ENCODE peak calls at places on chromosomes 12 and 14, in five cellular contexts. K, S, Y, O and M are unnamed samples.

GRCh38 chr12:69873429-69873828 is 48.4 kb downstream of the MYRFL start:
- DNase-seq in K (no peak), S (no peak), Y (peak), O (no peak), M (no peak)

GRCh38 chr12:100827901-100828520 is 33.4 kb downstream of the ANO4 start:
- DNase-seq in K (no peak), S (peak), Y (peak), O (no peak), M (no peak)

GRCh38 chr12:34402899-34403705 is 380.8 kb downstream of the ALG10 start:
- DNase-seq in K (no peak), S (no peak), Y (no peak), O (no peak), M (peak)

GRCh38 chr14:22844221-22845102 is 8.1 kb downstream of the MMP14 start:
- DNase-seq in K (no peak), S (no peak), Y (no peak), O (no peak), M (no peak)

GRCh38 chr14:74975059-74975810 is 19.8 kb upstream of the PGF start:
- DNase-seq in K (no peak), S (no peak), Y (no peak), O (no peak), M (no peak)

GRCh38 chr14:79278798-79279644 is 932.3 kb downstream of the DIO2 start:
- DNase-seq in K (no peak), S (no peak), Y (peak), O (peak), M (peak)

GRCh38 chr12:4320859-4321701 is at the start of gene TIGAR:
- DNase-seq in K (peak), S (peak), Y (peak), O (peak), M (peak)

GRCh38 chr12:105385141-105385540 is 54.6 kb downstream of the C12orf75 start:
- DNase-seq in K (peak), S (no peak), Y (no peak), O (no peak), M (no peak)

GRCh38 chr12:106080111-106080732 is 58.5 kb downstream of the NUAK1 start:
- DNase-seq in K (no peak), S (no peak), Y (no peak), O (peak), M (no peak)

GRCh38 chr14:68790656-68791077 is 2.2 kb downstream of the ZFP36L1 start:
- DNase-seq in K (no peak), S (no peak), Y (no peak), O (no peak), M (no peak)

GRCh38 chr14:61589691-61590521 is 105.4 kb upstream of the HIF1A start:
- DNase-seq in K (no peak), S (no peak), Y (no peak), O (no peak), M (no peak)

GRCh38 chr12:108532061-108532848 is 17.2 kb downstream of the FICD start:
- DNase-seq in K (no peak), S (no peak), Y (no peak), O (no peak), M (peak)

GRCh38 chr12:115024531-115024930 is 340.6 kb upstream of the TBX3 start:
- DNase-seq in K (no peak), S (no peak), Y (no peak), O (no peak), M (no peak)

GRCh38 chr14:75442166-75442565 is 14.3 kb downstream of the JDP2 start:
- DNase-seq in K (no peak), S (no peak), Y (no peak), O (no peak), M (no peak)

GRCh38 chr12:50401383-50402155 is 884 bp downstream of the LARP4 start:
- DNase-seq in K (peak), S (no peak), Y (peak), O (no peak), M (no peak)

GRCh38 chr12:107760207-107760816 is 625 bp downstream of the PRDM4 start:
- DNase-seq in K (no peak), S (peak), Y (peak), O (no peak), M (peak)

GRCh38 chr12:23415180-23415579 is 534.3 kb downstream of the SOX5 start:
- DNase-seq in K (no peak), S (no peak), Y (no peak), O (peak), M (no peak)

GRCh38 chr14:67526676-67527459 is 6.2 kb upstream of the PLEKHH1 start:
- DNase-seq in K (peak), S (peak), Y (peak), O (peak), M (no peak)

GRCh38 chr14:96229315-96229714 is 24.7 kb downstream of the BDKRB2 start:
- DNase-seq in K (no peak), S (no peak), Y (no peak), O (no peak), M (no peak)

GRCh38 chr12:121927798-121928197 is 9.4 kb downstream of the CFAP251 start:
- DNase-seq in K (no peak), S (no peak), Y (no peak), O (no peak), M (no peak)

GRCh38 chr14:100765991-100766390 is 39.3 kb downstream of the DLK1 start:
- DNase-seq in K (no peak), S (no peak), Y (no peak), O (no peak), M (no peak)

GRCh38 chr14:38735006-38735405 is 368.0 kb downstream of the SEC23A start:
- DNase-seq in K (no peak), S (no peak), Y (no peak), O (no peak), M (no peak)

GRCh38 chr14:100056964-100057817 is 8.0 kb upstream of the EVL start:
- DNase-seq in K (no peak), S (no peak), Y (peak), O (peak), M (no peak)

GRCh38 chr12:23245186-23245585 is 620.2 kb downstream of the ETNK1 start:
- DNase-seq in K (no peak), S (no peak), Y (no peak), O (no peak), M (no peak)

GRCh38 chr12:100279612-100280244 is 12.8 kb downstream of the SCYL2 start:
- DNase-seq in K (no peak), S (no peak), Y (no peak), O (no peak), M (no peak)

GRCh38 chr12:20963303-20963702 is 152.8 kb downstream of the SLCO1B3 start:
- DNase-seq in K (no peak), S (no peak), Y (no peak), O (no peak), M (no peak)

GRCh38 chr14:52267501-52268190 is at the start of gene PTGDR:
- DNase-seq in K (no peak), S (no peak), Y (no peak), O (no peak), M (no peak)

DNA sequence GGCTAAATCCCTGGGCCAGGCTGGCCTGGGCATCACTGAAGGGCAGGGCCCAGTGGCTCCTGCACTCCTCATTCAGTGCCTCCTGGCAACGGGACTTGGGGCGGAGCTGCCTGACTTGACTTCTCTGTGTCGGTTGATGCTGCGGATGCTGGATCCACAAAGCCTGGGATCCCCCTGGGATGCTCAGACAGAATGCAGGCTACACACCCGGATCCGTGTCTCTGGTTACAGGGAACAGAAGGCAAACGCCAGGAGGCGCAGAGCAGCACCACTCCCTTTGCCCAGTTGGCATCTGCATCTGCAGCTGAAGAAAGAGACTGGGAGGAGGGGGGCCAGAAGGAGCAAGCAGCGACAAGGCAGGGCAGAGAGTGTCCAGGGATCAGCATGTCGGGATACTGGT is 154.5 kb upstream of the FKBP4 start:
- DNase-seq in K (no peak), S (no peak), Y (peak), O (no peak), M (no peak)
- TF ChIP-seq CTCF in K (no peak), S (no peak), Y (no peak), O (peak), M (peak)

DNA sequence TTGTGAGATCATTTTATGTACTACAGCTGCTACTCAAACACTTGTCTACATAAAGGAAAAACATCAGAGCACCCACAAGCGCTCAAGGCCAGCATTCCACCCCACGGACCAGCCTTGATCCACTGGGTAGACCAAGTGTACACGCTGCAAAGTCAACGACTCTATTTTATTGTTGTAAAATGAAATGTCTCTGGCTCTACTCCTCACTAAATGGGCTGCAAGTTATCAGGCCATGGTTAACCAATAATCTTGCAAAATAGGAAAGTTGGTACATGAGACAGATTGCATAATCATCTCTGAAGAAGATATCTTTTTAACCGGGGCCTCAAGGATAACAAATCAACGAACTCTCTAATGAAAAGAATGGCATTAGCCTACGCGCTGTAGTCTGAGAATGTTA is 69.9 kb upstream of the FOXN3 start:
- DNase-seq in K (no peak), S (no peak), Y (no peak), O (no peak), M (no peak)
- TF ChIP-seq CTCF in K (no peak), S (no peak), Y (no peak), O (no peak), M (no peak)

GRCh38 chr12:113152835-113153814 is 3.6 kb downstream of the CFAP73 start:
- DNase-seq in K (peak), S (peak), Y (peak), O (peak), M (no peak)

GRCh38 chr12:113146999-113147398 is 2.5 kb upstream of the CFAP73 start:
- DNase-seq in K (no peak), S (no peak), Y (no peak), O (no peak), M (no peak)

GRCh38 chr12:113152196-113152834 is 2.8 kb downstream of the CFAP73 start:
- DNase-seq in K (no peak), S (no peak), Y (no peak), O (no peak), M (no peak)

GRCh38 chr12:113151655-113152054 is 2.1 kb downstream of the CFAP73 start:
- DNase-seq in K (no peak), S (no peak), Y (no peak), O (no peak), M (no peak)

DNA sequence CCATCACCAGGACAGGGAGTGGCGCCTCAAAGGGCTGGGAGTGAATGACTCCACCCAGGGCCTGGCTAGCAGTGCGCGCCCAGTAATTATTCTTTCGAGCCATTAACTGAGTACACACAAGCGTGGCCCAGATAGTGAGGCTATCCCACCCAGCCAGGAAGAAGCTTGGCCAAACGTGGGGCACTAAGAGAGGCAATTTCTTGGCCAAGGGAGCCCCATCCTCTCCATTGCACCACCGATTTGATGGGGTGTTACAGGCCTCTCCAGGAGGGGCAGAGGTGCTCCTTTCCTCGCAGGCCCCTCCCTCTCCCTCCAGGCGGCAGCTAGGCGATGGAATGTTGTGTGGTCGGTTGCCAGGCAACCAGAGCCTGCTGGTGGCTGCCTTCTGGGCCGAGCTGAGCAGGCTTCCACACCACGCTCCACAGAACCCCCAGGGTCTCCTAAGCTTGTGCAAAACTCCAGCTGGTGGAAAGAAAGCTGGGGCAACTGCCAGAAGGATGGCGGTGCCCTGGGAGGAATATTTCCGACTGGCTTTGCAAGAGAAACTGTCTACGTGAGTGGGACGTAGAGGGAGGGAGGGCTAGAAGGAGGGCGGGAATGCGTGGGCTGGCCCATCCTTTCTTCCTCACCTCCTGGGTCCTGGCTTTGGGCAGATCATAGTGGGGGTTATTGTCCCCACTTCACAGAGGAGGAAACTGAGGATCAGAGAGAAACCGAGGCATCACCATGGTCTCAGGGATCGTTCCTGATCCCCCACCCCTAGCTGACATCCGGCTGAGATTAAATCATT is at the start of gene CFAP73:
- DNase-seq in K (peak), S (peak), Y (peak), O (peak), M (peak)
- TF ChIP-seq CTCF in K (no peak), S (peak), Y (no peak), O (no peak), M (no peak)

DNA sequence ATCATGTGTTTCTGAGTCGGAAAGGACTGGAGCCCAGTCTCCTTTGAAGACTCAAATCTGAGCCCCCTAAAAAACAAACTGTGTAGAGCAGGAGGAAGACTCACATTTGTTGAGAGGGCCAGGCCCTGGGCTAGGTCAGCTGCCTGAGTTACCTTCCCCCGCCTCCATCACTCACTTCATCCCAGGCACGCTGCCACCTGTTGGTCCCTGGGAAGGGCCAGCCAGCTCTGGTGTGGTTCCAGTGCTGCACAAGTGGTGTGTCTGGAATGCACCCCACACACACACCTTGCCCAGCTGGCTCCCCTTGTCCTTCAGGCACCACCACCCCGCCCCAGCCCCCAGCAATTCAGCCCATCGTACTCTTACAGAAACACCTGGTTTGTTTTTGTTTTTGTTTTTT is 9.0 kb downstream of the MVK start:
- DNase-seq in K (peak), S (peak), Y (no peak), O (no peak), M (no peak)
- TF ChIP-seq CTCF in K (no peak), S (no peak), Y (no peak), O (peak), M (no peak)

GRCh38 chr12:123284669-123285068 is 13.0 kb upstream of the CDK2AP1 start:
- DNase-seq in K (no peak), S (no peak), Y (no peak), O (no peak), M (no peak)

GRCh38 chr12:123278150-123278627 is 6.5 kb upstream of the CDK2AP1 start:
- DNase-seq in K (no peak), S (no peak), Y (no peak), O (no peak), M (no peak)

GRCh38 chr12:123286997-123287396 is 15.3 kb upstream of the CDK2AP1 start:
- DNase-seq in K (no peak), S (no peak), Y (no peak), O (no peak), M (no peak)

DNA sequence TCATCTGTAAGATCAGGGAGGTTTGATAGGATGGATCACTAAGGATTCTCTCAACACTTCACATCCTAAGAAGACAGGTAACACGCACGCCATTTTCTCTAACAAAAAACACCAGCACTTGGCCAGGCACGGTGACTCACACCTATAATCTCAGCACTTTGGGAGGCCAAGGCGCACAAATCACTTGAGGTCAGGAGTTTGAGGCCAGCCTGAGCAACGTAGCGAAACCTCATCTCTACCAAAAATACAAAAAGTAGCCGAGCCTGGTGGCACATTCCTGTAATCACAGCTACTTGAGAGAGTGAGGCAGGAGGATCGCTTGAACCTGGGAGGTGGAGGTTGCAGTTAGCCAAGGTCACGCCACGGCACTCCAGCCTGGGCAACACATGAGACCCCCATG is 10.5 kb upstream of the CDK2AP1 start:
- DNase-seq in K (no peak), S (no peak), Y (no peak), O (no peak), M (no peak)
- TF ChIP-seq CTCF in K (no peak), S (no peak), Y (no peak), O (no peak), M (no peak)

DNA sequence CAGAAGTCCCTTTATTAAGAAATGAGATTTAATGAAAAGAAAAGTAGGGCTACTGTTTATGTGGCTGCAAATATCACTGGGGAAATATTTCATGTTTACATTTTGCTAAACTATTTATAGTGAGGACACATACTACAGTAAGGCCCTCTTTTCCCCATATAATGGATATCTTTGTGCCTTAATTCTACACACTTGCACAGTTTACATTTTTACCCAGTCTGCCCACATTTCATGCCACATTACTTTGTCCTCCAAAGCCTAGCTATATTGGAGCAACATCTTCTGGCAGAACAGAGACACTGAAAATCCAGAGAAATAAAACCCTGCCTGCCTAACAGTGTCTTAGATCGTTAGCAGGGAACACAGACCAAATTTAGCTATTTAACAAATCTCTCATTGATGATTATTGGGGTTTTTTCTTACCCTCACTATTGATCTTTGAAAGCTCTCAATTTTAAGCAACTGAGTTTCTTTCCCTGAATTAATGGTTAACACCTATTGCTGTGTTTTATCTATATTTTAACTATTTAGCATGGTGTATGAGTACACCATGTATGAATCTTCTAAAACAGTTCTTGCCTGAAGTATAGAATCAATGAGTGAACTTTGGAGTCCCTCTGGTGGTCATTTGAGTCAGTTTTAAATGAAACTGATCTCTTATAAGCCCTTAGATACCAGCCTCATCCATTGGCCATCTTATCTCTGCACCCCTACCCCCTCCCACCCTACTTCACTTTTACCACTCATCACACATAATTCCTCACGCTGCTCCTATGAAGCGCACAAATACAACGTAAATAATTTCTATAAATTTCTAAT is 170.2 kb downstream of the BCAT1 start:
- DNase-seq in K (no peak), S (no peak), Y (peak), O (peak), M (no peak)
- TF ChIP-seq CTCF in K (peak), S (peak), Y (no peak), O (peak), M (peak)

DNA sequence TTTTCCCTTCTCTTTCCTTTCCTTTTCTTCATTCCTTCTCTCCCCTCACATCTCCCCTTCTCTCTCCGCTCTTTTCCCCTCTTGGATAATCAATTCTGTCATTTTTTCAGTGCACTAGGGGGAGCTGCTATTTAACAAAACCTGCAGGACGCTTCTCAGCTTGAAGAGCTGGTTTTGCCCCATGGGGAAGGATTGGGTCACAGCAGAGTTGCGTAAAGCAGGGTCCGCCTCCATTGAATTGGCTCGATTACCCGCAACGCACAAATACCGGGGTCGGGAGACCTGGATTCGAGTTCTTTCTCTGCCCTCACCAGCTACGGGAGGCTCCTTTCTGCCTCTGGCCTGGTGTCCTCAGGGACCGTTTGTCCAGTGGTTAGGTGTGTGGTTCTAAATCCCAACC is 42.1 kb upstream of the CHGA start:
- DNase-seq in K (peak), S (peak), Y (peak), O (peak), M (no peak)
- TF ChIP-seq CTCF in K (peak), S (peak), Y (no peak), O (peak), M (peak)